ENCODE peak calls at places on chromosome 3, in five cellular contexts. K is neural crest cell, G is NCI-H1436, Y is NCI-H1417, L is fibroblast of the aortic adventitia. W is an unnamed sample.

GRCh38 chr3:169458323-169458722 is 205.2 kb downstream of the MECOM start:
- DNase-seq in K (no peak), G (no peak), Y (peak; percentile 75), L (no peak), W (no peak)

GRCh38 chr3:179713643-179714090 is 60.8 kb downstream of the USP13 start:
- DNase-seq in K (no peak), G (no peak), Y (no peak), L (no peak), W (no peak)

GRCh38 chr3:27659279-27660021 is 62.7 kb downstream of the EOMES start:
- DNase-seq in K (peak; percentile 43), G (no peak), Y (peak; percentile 10), L (peak; percentile 58), W (peak; percentile 42)

GRCh38 chr3:154522031-154522430 is 92.0 kb upstream of the GPR149 start:
- DNase-seq in K (no peak), G (no peak), Y (no peak), L (no peak), W (no peak)

GRCh38 chr3:186930143-186930638 is at the start of gene ST6GAL1:
- DNase-seq in K (peak; percentile 57), G (peak; percentile 64), Y (peak; percentile 44), L (peak; percentile 65), W (peak; percentile 70)

GRCh38 chr3:10015476-10015904 is 10.7 kb upstream of the FANCD2 start:
- DNase-seq in K (no peak), G (no peak), Y (no peak), L (peak; percentile 99), W (no peak)

GRCh38 chr3:52769786-52770445 is 824 bp downstream of the NEK4 start:
- DNase-seq in K (no peak), G (no peak), Y (no peak), L (peak; percentile 7), W (no peak)

GRCh38 chr3:13420051-13420816 is at the start of gene NUP210:
- DNase-seq in K (peak; percentile 48), G (peak; percentile 39), Y (peak; percentile 55), L (no peak), W (peak; percentile 63)

GRCh38 chr3:10981961-10982360 is 10.6 kb upstream of the SLC6A1 start:
- DNase-seq in K (no peak), G (no peak), Y (no peak), L (peak; percentile 13), W (no peak)

GRCh38 chr3:123297627-123297899 is 95.8 kb downstream of the SEC22A start:
- DNase-seq in K (no peak), G (no peak), Y (no peak), L (no peak), W (no peak)

GRCh38 chr3:105865867-105866350 is 2.9 kb downstream of the CBLB start:
- DNase-seq in K (no peak), G (no peak), Y (no peak), L (peak; percentile 35), W (no peak)